ENCODE peak calls at places on chromosome 5, in six cellular contexts. One of them, this sample, is unnamed.

GRCh38 chr5:135678640-135679268 is 100.0 kb upstream of the CXCL14 start:
- DNase-seq in GM23248: no peak
- DNase-seq in stimulated activated naive B cell treated with anti-CD40 and anti-IgM and Interleukin-4, amounts not matched to agents 10 μg/mL and 1 μg/mL and 100 μg/mL, for 72 hours: no peak
- DNase-seq in fibroblast of mammary gland: no peak
- DNase-seq in HFFc6: no peak
- DNase-seq in RCC 7860: no peak
- DNase-seq in this sample: no peak

GRCh38 chr5:158832096-158832495 is 267.6 kb downstream of the EBF1 start:
- DNase-seq in GM23248: peak
- DNase-seq in stimulated activated naive B cell treated with anti-CD40 and anti-IgM and Interleukin-4, amounts not matched to agents 10 μg/mL and 1 μg/mL and 100 μg/mL, for 72 hours: no peak
- DNase-seq in fibroblast of mammary gland: peak
- DNase-seq in HFFc6: no peak
- DNase-seq in RCC 7860: no peak
- DNase-seq in this sample: no peak

GRCh38 chr5:115322729-115323128 is 26.3 kb upstream of the CCDC112 start:
- DNase-seq in GM23248: no peak
- DNase-seq in stimulated activated naive B cell treated with anti-CD40 and anti-IgM and Interleukin-4, amounts not matched to agents 10 μg/mL and 1 μg/mL and 100 μg/mL, for 72 hours: no peak
- DNase-seq in fibroblast of mammary gland: no peak
- DNase-seq in HFFc6: no peak
- DNase-seq in RCC 7860: no peak
- DNase-seq in this sample: no peak

GRCh38 chr5:158895573-158895972 is 204.1 kb downstream of the EBF1 start:
- DNase-seq in GM23248: peak
- DNase-seq in stimulated activated naive B cell treated with anti-CD40 and anti-IgM and Interleukin-4, amounts not matched to agents 10 μg/mL and 1 μg/mL and 100 μg/mL, for 72 hours: no peak
- DNase-seq in fibroblast of mammary gland: peak
- DNase-seq in HFFc6: no peak
- DNase-seq in RCC 7860: no peak
- DNase-seq in this sample: no peak

GRCh38 chr5:95966005-95966404 is 4.4 kb upstream of the ELL2 start:
- DNase-seq in GM23248: no peak
- DNase-seq in stimulated activated naive B cell treated with anti-CD40 and anti-IgM and Interleukin-4, amounts not matched to agents 10 μg/mL and 1 μg/mL and 100 μg/mL, for 72 hours: no peak
- DNase-seq in fibroblast of mammary gland: no peak
- DNase-seq in HFFc6: no peak
- DNase-seq in RCC 7860: no peak
- DNase-seq in this sample: no peak

GRCh38 chr5:96125335-96125891 is 163.8 kb upstream of the ELL2 start:
- DNase-seq in GM23248: peak
- DNase-seq in stimulated activated naive B cell treated with anti-CD40 and anti-IgM and Interleukin-4, amounts not matched to agents 10 μg/mL and 1 μg/mL and 100 μg/mL, for 72 hours: no peak
- DNase-seq in fibroblast of mammary gland: no peak
- DNase-seq in HFFc6: peak
- DNase-seq in RCC 7860: no peak
- DNase-seq in this sample: no peak

GRCh38 chr5:16656561-16657191 is 39.9 kb upstream of the RETREG1 start:
- DNase-seq in GM23248: peak
- DNase-seq in stimulated activated naive B cell treated with anti-CD40 and anti-IgM and Interleukin-4, amounts not matched to agents 10 μg/mL and 1 μg/mL and 100 μg/mL, for 72 hours: no peak
- DNase-seq in fibroblast of mammary gland: peak
- DNase-seq in HFFc6: no peak
- DNase-seq in RCC 7860: no peak
- DNase-seq in this sample: no peak

GRCh38 chr5:137887831-137888230 is 1.4 kb upstream of the PKD2L2 start:
- DNase-seq in GM23248: no peak
- DNase-seq in stimulated activated naive B cell treated with anti-CD40 and anti-IgM and Interleukin-4, amounts not matched to agents 10 μg/mL and 1 μg/mL and 100 μg/mL, for 72 hours: no peak
- DNase-seq in fibroblast of mammary gland: no peak
- DNase-seq in HFFc6: no peak
- DNase-seq in RCC 7860: no peak
- DNase-seq in this sample: no peak

GRCh38 chr5:72611111-72611724 is 104.0 kb upstream of the ZNF366 start:
- DNase-seq in GM23248: peak
- DNase-seq in stimulated activated naive B cell treated with anti-CD40 and anti-IgM and Interleukin-4, amounts not matched to agents 10 μg/mL and 1 μg/mL and 100 μg/mL, for 72 hours: peak
- DNase-seq in fibroblast of mammary gland: peak
- DNase-seq in HFFc6: peak
- DNase-seq in RCC 7860: peak
- DNase-seq in this sample: no peak

GRCh38 chr5:172715421-172715780 is 55.6 kb downstream of the DUSP1 start:
- DNase-seq in GM23248: no peak
- DNase-seq in stimulated activated naive B cell treated with anti-CD40 and anti-IgM and Interleukin-4, amounts not matched to agents 10 μg/mL and 1 μg/mL and 100 μg/mL, for 72 hours: no peak
- DNase-seq in fibroblast of mammary gland: no peak
- DNase-seq in HFFc6: no peak
- DNase-seq in RCC 7860: no peak
- DNase-seq in this sample: no peak

GRCh38 chr5:84086517-84086916 is 298.2 kb downstream of the EDIL3 start:
- DNase-seq in GM23248: no peak
- DNase-seq in stimulated activated naive B cell treated with anti-CD40 and anti-IgM and Interleukin-4, amounts not matched to agents 10 μg/mL and 1 μg/mL and 100 μg/mL, for 72 hours: no peak
- DNase-seq in fibroblast of mammary gland: no peak
- DNase-seq in HFFc6: no peak
- DNase-seq in RCC 7860: no peak
- DNase-seq in this sample: no peak

GRCh38 chr5:178277866-178278265 is 45.3 kb upstream of the PHYKPL start:
- DNase-seq in GM23248: no peak
- DNase-seq in stimulated activated naive B cell treated with anti-CD40 and anti-IgM and Interleukin-4, amounts not matched to agents 10 μg/mL and 1 μg/mL and 100 μg/mL, for 72 hours: no peak
- DNase-seq in fibroblast of mammary gland: no peak
- DNase-seq in HFFc6: no peak
- DNase-seq in RCC 7860: no peak
- DNase-seq in this sample: no peak

GRCh38 chr5:159497221-159497620 is 166.9 kb upstream of the IL12B start:
- DNase-seq in GM23248: no peak
- DNase-seq in stimulated activated naive B cell treated with anti-CD40 and anti-IgM and Interleukin-4, amounts not matched to agents 10 μg/mL and 1 μg/mL and 100 μg/mL, for 72 hours: no peak
- DNase-seq in fibroblast of mammary gland: no peak
- DNase-seq in HFFc6: no peak
- DNase-seq in RCC 7860: no peak
- DNase-seq in this sample: no peak